ENCODE peak calls at places on chromosomes 6 and 20, in eight cellular contexts. L is NCI-H526, R is T-helper 9 cell, B is NCI-H2107, K is pons, W is islet precursor cell, G is AG08395, E is NCI-H69. N is an unnamed sample.

GRCh38 chr6:161227004-161227950 is 46.6 kb downstream of the AGPAT4 start:
- DNase-seq in R (no peak), E (no peak), W (no peak), B (no peak), G (no peak), K (no peak), L (no peak), N (peak; percentile 32)

GRCh38 chr6:68637782-68638181 is 2.7 kb downstream of the ADGRB3 start:
- DNase-seq in K (no peak), E (no peak), B (no peak), G (no peak), R (no peak), W (no peak), L (no peak), N (no peak)

GRCh38 chr6:44023586-44024454 is 103.4 kb downstream of the MRPL14 start:
- DNase-seq in E (no peak), B (no peak), R (no peak), K (no peak), G (no peak), W (peak; percentile 40), L (no peak), N (no peak)

GRCh38 chr6:30340589-30341054 is 4.3 kb upstream of the RPP21 start:
- DNase-seq in W (no peak), B (no peak), L (no peak), G (no peak), K (no peak), R (no peak), E (no peak), N (peak; percentile 74)

GRCh38 chr20:60877071-60877470 is 375.0 kb upstream of the CDH4 start:
- DNase-seq in E (no peak), R (no peak), G (no peak), K (no peak), W (no peak), B (no peak), L (no peak), N (no peak)

GRCh38 chr6:122798099-122798641 is 9.1 kb downstream of the SMPDL3A start:
- DNase-seq in R (no peak), W (peak; percentile 57), E (peak; percentile 87), K (no peak), L (no peak), B (no peak), G (peak; percentile 62), N (peak; percentile 82)

GRCh38 chr20:57849126-57849867 is 139.5 kb upstream of the PMEPA1 start:
- DNase-seq in E (no peak), K (no peak), W (peak; percentile 28), L (no peak), B (no peak), R (no peak), G (peak; percentile 54), N (peak; percentile 38)

GRCh38 chr20:2109425-2110210 is 8.0 kb downstream of the STK35 start:
- DNase-seq in R (no peak), B (no peak), G (no peak), L (no peak), E (peak; percentile 22), W (peak; percentile 44), K (peak; percentile 71), N (no peak)

GRCh38 chr6:14510038-14510437 is 392.5 kb downstream of the CD83 start:
- DNase-seq in B (no peak), K (no peak), E (peak; percentile 13), W (no peak), R (no peak), L (no peak), G (no peak), N (no peak)

GRCh38 chr6:22694092-22694724 is 124.8 kb downstream of the HDGFL1 start:
- DNase-seq in K (no peak), W (no peak), L (no peak), G (no peak), B (no peak), R (no peak), E (no peak), N (no peak)

GRCh38 chr6:119294984-119295383 is 54.6 kb downstream of the MAN1A1 start:
- DNase-seq in W (no peak), K (no peak), L (no peak), E (no peak), B (no peak), R (no peak), G (no peak), N (no peak)